ENCODE peak calls at places on chromosomes 3 and 15, in eight cellular contexts. X is lower leg skin, K is HL-60, Z is kidney epithelial cell, H is stomach, G is astrocyte of the spinal cord, V is choroid plexus epithelial cell, U is foreskin fibroblast. I is an unnamed sample.

GRCh38 chr3:14452676-14453367 is 50.4 kb downstream of the SLC6A6 start:
- DNase-seq in V (peak), G (peak), U (peak), X (peak), K (no peak), H (peak), Z (peak), I (peak)

GRCh38 chr15:31805090-31805662 is 225.1 kb upstream of the CHRNA7 start:
- DNase-seq in G (no peak), K (no peak), X (no peak), U (no peak), H (no peak), Z (no peak), V (no peak), I (no peak)

GRCh38 chr3:140298569-140299070 is 363.6 kb downstream of the CLSTN2 start:
- DNase-seq in Z (no peak), H (no peak), X (no peak), U (no peak), K (no peak), G (no peak), V (no peak), I (no peak)

GRCh38 chr3:117282506-117282905 is 572.9 kb downstream of the TUSC7 start:
- DNase-seq in G (no peak), X (no peak), Z (no peak), K (no peak), U (no peak), H (no peak), V (no peak), I (no peak)

GRCh38 chr15:70351391-70351790 is 253.7 kb upstream of the TLE3 start:
- DNase-seq in V (no peak), H (no peak), X (no peak), K (no peak), G (no peak), Z (no peak), U (no peak), I (no peak)

GRCh38 chr15:67680645-67681044 is 138.1 kb downstream of the MAP2K5 start:
- DNase-seq in K (peak), Z (no peak), X (no peak), H (no peak), V (peak), U (no peak), G (no peak), I (no peak)

GRCh38 chr15:85282504-85283115 is 97.8 kb upstream of the AKAP13 start:
- DNase-seq in G (peak), Z (peak), U (peak), V (peak), X (no peak), H (no peak), K (no peak), I (no peak)

GRCh38 chr3:125055165-125055912 is 458 bp downstream of the HEG1 start:
- DNase-seq in H (no peak), V (no peak), U (no peak), X (no peak), Z (no peak), K (no peak), G (no peak), I (no peak)

GRCh38 chr3:119310052-119310451 is 15.9 kb downstream of the ARHGAP31 start:
- DNase-seq in U (peak), K (no peak), Z (peak), X (no peak), G (peak), H (no peak), V (peak), I (no peak)

GRCh38 chr3:5275529-5275928 is 88.0 kb downstream of the EDEM1 start:
- DNase-seq in H (no peak), Z (no peak), X (no peak), U (no peak), K (no peak), V (peak), G (peak), I (peak)

GRCh38 chr3:66497982-66498671 is 2.7 kb downstream of the LRIG1 start:
- DNase-seq in V (no peak), H (no peak), X (no peak), U (no peak), Z (no peak), G (no peak), K (no peak), I (no peak)

GRCh38 chr3:66498718-66499611 is 1.9 kb downstream of the LRIG1 start:
- DNase-seq in U (no peak), V (no peak), G (no peak), K (no peak), H (no peak), Z (no peak), X (no peak), I (no peak)

GRCh38 chr3:66496731-66497130 is 4.1 kb downstream of the LRIG1 start:
- DNase-seq in G (no peak), Z (no peak), U (no peak), H (no peak), K (no peak), X (no peak), V (no peak), I (no peak)

GRCh38 chr3:66495633-66496032 is 5.2 kb downstream of the LRIG1 start:
- DNase-seq in X (no peak), G (no peak), U (no peak), H (no peak), K (no peak), Z (no peak), V (no peak), I (peak)

GRCh38 chr3:66497288-66497972 is 3.4 kb downstream of the LRIG1 start:
- DNase-seq in X (no peak), G (no peak), H (no peak), V (no peak), U (no peak), Z (no peak), K (no peak), I (no peak)
- H3K4me3 ChIP-seq in X (no peak), G (no peak), H (peak), V (no peak), U (no peak), Z (no peak), K (no peak), I (no peak)

GRCh38 chr3:159881208-159881607 is 107.4 kb upstream of the IL12A start:
- DNase-seq in V (no peak), H (no peak), G (no peak), U (no peak), Z (no peak), K (no peak), X (no peak), I (no peak)

GRCh38 chr3:159882367-159882766 is 106.3 kb upstream of the IL12A start:
- DNase-seq in U (no peak), H (no peak), K (no peak), V (no peak), X (no peak), G (no peak), Z (no peak), I (no peak)

GRCh38 chr3:159881828-159882309 is 106.8 kb upstream of the IL12A start:
- DNase-seq in V (no peak), K (no peak), G (peak), U (no peak), X (peak), H (no peak), Z (no peak), I (no peak)

GRCh38 chr3:159884661-159885402 is 103.8 kb upstream of the IL12A start:
- DNase-seq in V (peak), U (no peak), X (no peak), G (peak), Z (no peak), K (peak), H (no peak), I (peak)

GRCh38 chr3:159882784-159883779 is 105.6 kb upstream of the IL12A start:
- DNase-seq in U (peak), Z (no peak), G (peak), V (peak), X (no peak), K (no peak), H (no peak), I (peak)
- TF ChIP-seq CTCF in U (no peak), Z (no peak), G (no peak), V (peak), X (no peak), K (no peak), H (no peak), I (no peak)

DNA sequence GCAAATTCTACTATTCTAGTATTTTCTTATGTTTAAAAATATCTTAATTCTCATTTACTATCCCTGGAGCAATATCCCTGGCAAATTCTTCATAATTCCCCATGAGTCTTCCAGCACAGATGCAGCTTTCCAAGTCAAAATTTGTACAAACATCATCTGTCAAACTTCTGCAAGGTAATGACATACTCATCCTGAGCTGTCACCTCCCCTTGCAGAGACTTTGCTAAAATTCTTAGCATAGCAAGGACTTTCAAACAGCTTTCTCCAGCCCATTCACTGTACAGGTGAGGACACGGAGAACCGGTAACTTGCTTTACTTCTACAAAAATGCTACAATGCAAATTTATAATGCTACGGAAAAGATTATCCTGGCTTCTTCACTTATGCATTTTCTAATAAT is 28.7 kb upstream of the VGLL4 start:
- DNase-seq in Z (no peak), H (no peak), G (no peak), X (no peak), V (no peak), U (no peak), K (no peak), I (no peak)
- H3K4me3 ChIP-seq in Z (no peak), H (no peak), G (no peak), X (no peak), V (no peak), U (no peak), K (no peak), I (no peak)

GRCh38 chr15:72117698-72118399 is at the start of gene MYO9A:
- DNase-seq in G (peak), Z (peak), H (peak), X (peak), K (peak), U (peak), V (peak), I (peak)
- TF ChIP-seq CTCF in G (no peak), Z (no peak), H (no peak), X (no peak), K (no peak), U (no peak), V (no peak), I (no peak)

DNA sequence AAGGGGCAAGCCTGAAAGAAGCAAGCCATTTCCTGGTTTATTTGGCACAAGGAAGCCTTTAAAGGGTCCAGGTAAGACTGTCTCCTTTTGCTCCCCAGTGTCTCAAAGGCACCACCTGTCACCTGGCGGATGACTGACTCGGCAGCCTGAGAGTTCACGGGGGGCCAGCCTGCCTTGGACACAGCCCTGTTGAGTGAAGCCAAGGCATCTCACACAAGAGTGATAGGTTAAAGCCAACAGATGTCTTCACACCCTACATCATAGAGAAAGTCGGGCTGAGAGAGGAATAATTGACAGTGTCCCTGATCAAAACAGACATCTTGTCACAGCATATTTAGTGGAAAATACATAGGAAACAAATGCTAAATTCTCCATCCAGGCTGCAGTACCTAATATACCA is 28.2 kb upstream of the LIPC start:
- DNase-seq in K (no peak), G (no peak), X (no peak), V (no peak), Z (no peak), H (no peak), U (no peak), I (no peak)
- H3K4me3 ChIP-seq in K (no peak), G (no peak), X (no peak), V (no peak), Z (no peak), H (no peak), U (no peak), I (no peak)

GRCh38 chr3:27185231-27185989 is 183.8 kb downstream of the NEK10 start:
- DNase-seq in G (no peak), K (no peak), Z (no peak), X (no peak), V (no peak), H (no peak), U (no peak), I (no peak)
- TF ChIP-seq CTCF in G (no peak), K (no peak), Z (no peak), X (no peak), V (no peak), H (no peak), U (no peak), I (no peak)

GRCh38 chr3:99817437-99818240 is at the start of gene CMSS1:
- DNase-seq in G (peak), V (peak), Z (peak), X (peak), U (peak), K (peak), H (peak), I (peak)

GRCh38 chr3:99817047-99817436 is 620 bp upstream of the CMSS1 start:
- DNase-seq in U (no peak), V (no peak), Z (no peak), G (no peak), K (no peak), H (no peak), X (no peak), I (no peak)

GRCh38 chr3:99823723-99824711 is 6.4 kb downstream of the CMSS1 start:
- DNase-seq in H (no peak), G (no peak), K (no peak), U (no peak), V (no peak), Z (no peak), X (no peak), I (no peak)

DNA sequence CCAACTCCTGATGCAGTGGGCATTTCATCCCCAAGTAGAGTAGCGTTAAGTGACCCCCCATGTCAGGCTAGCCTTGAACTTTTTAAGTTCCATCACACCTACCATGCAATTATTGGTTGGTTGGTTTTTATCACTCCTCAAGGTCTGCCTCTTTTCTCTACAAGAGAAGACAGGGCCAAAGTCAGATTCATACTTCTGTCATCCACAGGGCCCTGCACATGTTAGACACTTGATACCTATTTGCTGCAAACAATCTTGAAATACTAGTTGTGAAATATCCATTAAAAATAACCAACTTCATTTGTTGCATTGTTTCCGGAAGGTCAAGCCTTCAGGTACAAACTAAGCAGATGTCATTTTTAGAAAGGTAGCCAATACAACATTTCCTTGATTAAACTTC is 1.2 kb downstream of the CMSS1 start:
- DNase-seq in V (no peak), Z (no peak), K (no peak), G (no peak), H (no peak), U (no peak), X (no peak), I (no peak)
- H3K4me3 ChIP-seq in V (no peak), Z (no peak), K (peak), G (no peak), H (no peak), U (peak), X (no peak), I (peak)

I was measured in cardiac muscle cell.